ENCODE peak calls at places on chromosomes 16 and 17, in ten cellular contexts. One of them, this sample, is unnamed.

GRCh38 chr17:8681175-8681949 is 50.8 kb upstream of the MYH10 start:
- DNase-seq in HFF-Myc: peak
- DNase-seq in Peyer's patch: no peak
- DNase-seq in foreskin fibroblast: peak
- DNase-seq in cardiac muscle cell: peak
- DNase-seq in left ventricle myocardium inferior: peak
- DNase-seq in heart left ventricle: peak
- DNase-seq in endodermal cell: no peak
- DNase-seq in fibroblast of mammary gland: peak
- DNase-seq in upper lobe of left lung: no peak
- DNase-seq in this sample: peak

GRCh38 chr17:185445-186138 is 4.1 kb upstream of the DOC2B start:
- DNase-seq in HFF-Myc: no peak
- DNase-seq in Peyer's patch: no peak
- DNase-seq in foreskin fibroblast: no peak
- DNase-seq in cardiac muscle cell: no peak
- DNase-seq in left ventricle myocardium inferior: no peak
- DNase-seq in heart left ventricle: no peak
- DNase-seq in endodermal cell: no peak
- DNase-seq in fibroblast of mammary gland: no peak
- DNase-seq in upper lobe of left lung: no peak
- DNase-seq in this sample: no peak

GRCh38 chr17:5786510-5786875 is 202.2 kb upstream of the NLRP1 start:
- DNase-seq in HFF-Myc: no peak
- DNase-seq in Peyer's patch: no peak
- DNase-seq in foreskin fibroblast: no peak
- DNase-seq in cardiac muscle cell: no peak
- DNase-seq in left ventricle myocardium inferior: no peak
- DNase-seq in heart left ventricle: no peak
- DNase-seq in endodermal cell: no peak
- DNase-seq in fibroblast of mammary gland: no peak
- DNase-seq in upper lobe of left lung: no peak
- DNase-seq in this sample: no peak

GRCh38 chr16:9351440-9351839 is 260.0 kb downstream of the HAPSTR1 start:
- DNase-seq in HFF-Myc: no peak
- DNase-seq in Peyer's patch: no peak
- DNase-seq in foreskin fibroblast: no peak
- DNase-seq in cardiac muscle cell: no peak
- DNase-seq in left ventricle myocardium inferior: no peak
- DNase-seq in heart left ventricle: no peak
- DNase-seq in endodermal cell: no peak
- DNase-seq in fibroblast of mammary gland: no peak
- DNase-seq in upper lobe of left lung: no peak
- DNase-seq in this sample: no peak

GRCh38 chr16:9212621-9213020 is 121.2 kb downstream of the HAPSTR1 start:
- DNase-seq in HFF-Myc: no peak
- DNase-seq in Peyer's patch: no peak
- DNase-seq in foreskin fibroblast: no peak
- DNase-seq in cardiac muscle cell: no peak
- DNase-seq in left ventricle myocardium inferior: no peak
- DNase-seq in heart left ventricle: no peak
- DNase-seq in endodermal cell: no peak
- DNase-seq in fibroblast of mammary gland: no peak
- DNase-seq in upper lobe of left lung: no peak
- DNase-seq in this sample: no peak

GRCh38 chr17:28704219-28704858 is 7.3 kb downstream of the PROCA1 start:
- DNase-seq in HFF-Myc: no peak
- DNase-seq in Peyer's patch: no peak
- DNase-seq in foreskin fibroblast: no peak
- DNase-seq in cardiac muscle cell: no peak
- DNase-seq in left ventricle myocardium inferior: no peak
- DNase-seq in heart left ventricle: no peak
- DNase-seq in endodermal cell: no peak
- DNase-seq in fibroblast of mammary gland: no peak
- DNase-seq in upper lobe of left lung: peak
- DNase-seq in this sample: no peak

GRCh38 chr16:31118223-31119155 is 1.0 kb downstream of the KAT8 start:
- DNase-seq in HFF-Myc: no peak
- DNase-seq in Peyer's patch: no peak
- DNase-seq in foreskin fibroblast: peak
- DNase-seq in cardiac muscle cell: peak
- DNase-seq in left ventricle myocardium inferior: no peak
- DNase-seq in heart left ventricle: no peak
- DNase-seq in endodermal cell: no peak
- DNase-seq in fibroblast of mammary gland: peak
- DNase-seq in upper lobe of left lung: no peak
- DNase-seq in this sample: peak

GRCh38 chr17:9958586-9959281 is 53.7 kb upstream of the RCVRN start:
- DNase-seq in HFF-Myc: no peak
- DNase-seq in Peyer's patch: no peak
- DNase-seq in foreskin fibroblast: no peak
- DNase-seq in cardiac muscle cell: no peak
- DNase-seq in left ventricle myocardium inferior: no peak
- DNase-seq in heart left ventricle: no peak
- DNase-seq in endodermal cell: no peak
- DNase-seq in fibroblast of mammary gland: no peak
- DNase-seq in upper lobe of left lung: no peak
- DNase-seq in this sample: no peak

GRCh38 chr17:33682622-33683021 is 389.5 kb upstream of the ASIC2 start:
- DNase-seq in HFF-Myc: no peak
- DNase-seq in Peyer's patch: no peak
- DNase-seq in foreskin fibroblast: no peak
- DNase-seq in cardiac muscle cell: no peak
- DNase-seq in left ventricle myocardium inferior: no peak
- DNase-seq in heart left ventricle: no peak
- DNase-seq in endodermal cell: no peak
- DNase-seq in fibroblast of mammary gland: no peak
- DNase-seq in upper lobe of left lung: no peak
- DNase-seq in this sample: no peak

GRCh38 chr17:61504697-61505096 is 52.5 kb downstream of the TBX4 start:
- DNase-seq in HFF-Myc: peak
- DNase-seq in Peyer's patch: no peak
- DNase-seq in foreskin fibroblast: peak
- DNase-seq in cardiac muscle cell: peak
- DNase-seq in left ventricle myocardium inferior: no peak
- DNase-seq in heart left ventricle: no peak
- DNase-seq in endodermal cell: no peak
- DNase-seq in fibroblast of mammary gland: peak
- DNase-seq in upper lobe of left lung: no peak
- DNase-seq in this sample: peak

GRCh38 chr17:9332164-9332527 is 243.5 kb downstream of the STX8 start:
- DNase-seq in HFF-Myc: no peak
- DNase-seq in Peyer's patch: no peak
- DNase-seq in foreskin fibroblast: no peak
- DNase-seq in cardiac muscle cell: no peak
- DNase-seq in left ventricle myocardium inferior: no peak
- DNase-seq in heart left ventricle: no peak
- DNase-seq in endodermal cell: peak
- DNase-seq in fibroblast of mammary gland: peak
- DNase-seq in upper lobe of left lung: no peak
- DNase-seq in this sample: no peak

GRCh38 chr17:56739376-56739775 is 94.3 kb downstream of the C17orf67 start:
- DNase-seq in HFF-Myc: no peak
- DNase-seq in Peyer's patch: no peak
- DNase-seq in foreskin fibroblast: no peak
- DNase-seq in cardiac muscle cell: peak
- DNase-seq in left ventricle myocardium inferior: no peak
- DNase-seq in heart left ventricle: no peak
- DNase-seq in endodermal cell: no peak
- DNase-seq in fibroblast of mammary gland: no peak
- DNase-seq in upper lobe of left lung: no peak
- DNase-seq in this sample: no peak

GRCh38 chr16:4494746-4495490 is 18.7 kb downstream of the HMOX2 start:
- DNase-seq in HFF-Myc: peak
- DNase-seq in Peyer's patch: no peak
- DNase-seq in foreskin fibroblast: peak
- DNase-seq in cardiac muscle cell: peak
- DNase-seq in left ventricle myocardium inferior: no peak
- DNase-seq in heart left ventricle: no peak
- DNase-seq in endodermal cell: no peak
- DNase-seq in fibroblast of mammary gland: peak
- DNase-seq in upper lobe of left lung: no peak
- DNase-seq in this sample: peak

GRCh38 chr17:31452101-31452500 is 60.6 kb downstream of the RAB11FIP4 start:
- DNase-seq in HFF-Myc: no peak
- DNase-seq in Peyer's patch: no peak
- DNase-seq in foreskin fibroblast: peak
- DNase-seq in cardiac muscle cell: no peak
- DNase-seq in left ventricle myocardium inferior: no peak
- DNase-seq in heart left ventricle: no peak
- DNase-seq in endodermal cell: no peak
- DNase-seq in fibroblast of mammary gland: no peak
- DNase-seq in upper lobe of left lung: no peak
- DNase-seq in this sample: no peak

DNA sequence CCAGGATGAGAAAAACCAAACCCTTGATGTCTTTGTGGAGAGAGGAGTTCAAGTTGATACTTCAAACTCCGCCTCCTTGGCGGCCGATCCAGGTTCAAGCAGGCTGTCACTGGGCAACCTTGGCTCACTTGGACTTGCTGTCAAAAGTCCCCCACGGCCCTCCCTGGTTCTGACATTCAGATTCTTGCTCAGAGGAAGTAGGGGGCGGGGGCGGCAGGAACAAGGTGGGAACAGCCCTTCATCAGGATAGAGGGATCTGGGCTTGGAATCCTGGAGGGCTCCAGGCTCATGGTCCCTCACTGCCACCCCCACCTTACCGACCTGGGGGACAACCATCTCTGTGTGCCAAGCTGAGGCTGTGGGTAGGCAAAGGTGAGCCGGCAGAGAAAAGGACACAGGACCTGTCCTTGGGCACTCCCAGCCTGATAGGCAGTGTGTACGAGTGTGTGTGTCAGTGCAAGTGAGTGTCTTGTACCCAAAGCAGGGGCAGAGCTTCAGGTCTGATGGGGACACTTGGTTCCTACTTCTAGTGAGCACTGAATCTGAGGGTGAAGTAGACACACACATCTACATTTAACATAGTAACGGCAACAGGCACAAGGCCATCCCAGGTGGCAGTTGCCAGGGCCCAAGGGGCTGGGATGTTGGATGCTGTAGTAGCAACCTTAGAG is 6.6 kb upstream of the TSPOAP1 start:
- DNase-seq in HFF-Myc: no peak
- DNase-seq in Peyer's patch: peak
- DNase-seq in foreskin fibroblast: no peak
- DNase-seq in cardiac muscle cell: no peak
- DNase-seq in left ventricle myocardium inferior: no peak
- DNase-seq in heart left ventricle: no peak
- DNase-seq in endodermal cell: peak
- DNase-seq in fibroblast of mammary gland: no peak
- DNase-seq in upper lobe of left lung: no peak
- DNase-seq in this sample: no peak
- H3K4me3 ChIP-seq in HFF-Myc: no peak
- H3K4me3 ChIP-seq in Peyer's patch: peak
- H3K4me3 ChIP-seq in foreskin fibroblast: no peak
- H3K4me3 ChIP-seq in cardiac muscle cell: no peak
- H3K4me3 ChIP-seq in left ventricle myocardium inferior: no peak
- H3K4me3 ChIP-seq in heart left ventricle: no peak
- H3K4me3 ChIP-seq in endodermal cell: no peak
- H3K4me3 ChIP-seq in fibroblast of mammary gland: no peak
- H3K4me3 ChIP-seq in upper lobe of left lung: no peak
- H3K4me3 ChIP-seq in this sample: no peak

DNA sequence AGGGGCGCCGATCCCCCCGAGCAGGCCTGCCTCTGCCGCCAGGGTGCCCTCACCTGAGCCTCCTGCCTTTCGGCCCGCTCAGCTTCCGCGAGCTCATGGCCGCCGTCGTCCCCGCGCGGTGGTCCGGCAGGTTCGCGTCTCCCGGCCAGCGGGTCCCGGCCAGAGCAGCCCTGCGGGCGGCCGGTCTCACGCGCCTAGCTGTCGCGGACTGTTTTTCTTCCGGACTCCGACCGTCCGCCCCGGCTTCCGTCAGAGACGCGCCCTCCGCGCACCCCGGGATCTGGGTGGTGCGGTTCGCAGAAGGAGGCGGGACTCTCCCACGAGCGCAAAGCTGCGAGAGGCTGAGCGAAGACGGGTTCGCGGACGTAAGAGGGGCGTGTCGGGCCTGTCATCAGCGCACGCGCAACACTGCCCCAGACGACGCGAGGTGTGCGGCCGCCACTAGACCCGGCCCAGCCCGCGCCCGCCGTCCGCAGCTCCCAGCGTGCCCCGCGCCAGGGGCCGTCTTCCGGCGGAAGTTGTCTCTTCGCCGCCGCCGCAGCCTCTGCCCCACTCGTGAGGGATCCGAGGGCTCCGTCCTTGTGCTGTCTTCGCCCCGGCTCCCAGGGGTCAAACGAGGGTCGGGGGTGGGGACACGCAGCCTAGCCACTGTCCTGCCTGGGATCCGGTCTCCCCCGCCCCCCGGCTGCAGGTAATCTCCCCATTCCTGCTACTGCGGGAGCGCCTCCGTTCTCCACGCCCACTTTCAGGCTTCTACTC is at the start of gene INPP5K:
- DNase-seq in HFF-Myc: peak
- DNase-seq in Peyer's patch: peak
- DNase-seq in foreskin fibroblast: peak
- DNase-seq in cardiac muscle cell: peak
- DNase-seq in left ventricle myocardium inferior: peak
- DNase-seq in heart left ventricle: peak
- DNase-seq in endodermal cell: peak
- DNase-seq in fibroblast of mammary gland: peak
- DNase-seq in upper lobe of left lung: peak
- DNase-seq in this sample: peak
- TF ChIP-seq CTCF in HFF-Myc: no peak
- TF ChIP-seq CTCF in Peyer's patch: no peak
- TF ChIP-seq CTCF in foreskin fibroblast: no peak
- TF ChIP-seq CTCF in cardiac muscle cell: no peak
- TF ChIP-seq CTCF in left ventricle myocardium inferior: no peak
- TF ChIP-seq CTCF in heart left ventricle: no peak
- TF ChIP-seq CTCF in endodermal cell: peak
- TF ChIP-seq CTCF in fibroblast of mammary gland: no peak
- TF ChIP-seq CTCF in upper lobe of left lung: no peak
- TF ChIP-seq CTCF in this sample: no peak

GRCh38 chr17:72699566-72699965 is 392.9 kb downstream of the SLC39A11 start:
- DNase-seq in HFF-Myc: no peak
- DNase-seq in Peyer's patch: no peak
- DNase-seq in foreskin fibroblast: peak
- DNase-seq in cardiac muscle cell: peak
- DNase-seq in left ventricle myocardium inferior: no peak
- DNase-seq in heart left ventricle: peak
- DNase-seq in endodermal cell: no peak
- DNase-seq in fibroblast of mammary gland: peak
- DNase-seq in upper lobe of left lung: no peak
- DNase-seq in this sample: peak
- H3K4me3 ChIP-seq in HFF-Myc: no peak
- H3K4me3 ChIP-seq in Peyer's patch: no peak
- H3K4me3 ChIP-seq in foreskin fibroblast: no peak
- H3K4me3 ChIP-seq in cardiac muscle cell: no peak
- H3K4me3 ChIP-seq in left ventricle myocardium inferior: no peak
- H3K4me3 ChIP-seq in heart left ventricle: no peak
- H3K4me3 ChIP-seq in endodermal cell: no peak
- H3K4me3 ChIP-seq in fibroblast of mammary gland: no peak
- H3K4me3 ChIP-seq in upper lobe of left lung: no peak
- H3K4me3 ChIP-seq in this sample: no peak

DNA sequence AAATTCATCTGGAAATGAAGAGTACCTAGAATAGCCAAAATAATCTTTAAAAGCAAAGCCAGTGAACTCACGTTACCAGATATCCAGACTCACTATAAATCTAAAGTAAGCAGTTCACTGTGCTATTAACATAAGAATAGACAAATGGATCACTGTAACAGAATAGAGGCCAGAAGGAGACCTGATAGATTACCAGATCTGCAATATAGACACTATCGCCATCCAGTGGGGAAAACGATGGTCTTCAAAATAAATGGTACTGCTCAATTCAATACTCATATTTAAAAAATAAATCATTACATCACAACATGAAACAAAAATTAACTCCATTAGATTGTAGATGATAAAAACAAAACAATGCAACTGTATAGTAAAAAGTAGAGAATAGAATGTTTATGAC is 158.6 kb upstream of the CDH8 start:
- DNase-seq in HFF-Myc: no peak
- DNase-seq in Peyer's patch: no peak
- DNase-seq in foreskin fibroblast: no peak
- DNase-seq in cardiac muscle cell: no peak
- DNase-seq in left ventricle myocardium inferior: no peak
- DNase-seq in heart left ventricle: no peak
- DNase-seq in endodermal cell: no peak
- DNase-seq in fibroblast of mammary gland: no peak
- DNase-seq in upper lobe of left lung: no peak
- DNase-seq in this sample: no peak
- TF ChIP-seq CTCF in HFF-Myc: no peak
- TF ChIP-seq CTCF in Peyer's patch: no peak
- TF ChIP-seq CTCF in foreskin fibroblast: no peak
- TF ChIP-seq CTCF in cardiac muscle cell: no peak
- TF ChIP-seq CTCF in left ventricle myocardium inferior: no peak
- TF ChIP-seq CTCF in heart left ventricle: no peak
- TF ChIP-seq CTCF in endodermal cell: peak
- TF ChIP-seq CTCF in fibroblast of mammary gland: no peak
- TF ChIP-seq CTCF in upper lobe of left lung: no peak
- TF ChIP-seq CTCF in this sample: no peak